ENCODE peak calls at places on chromosomes 11 and 22, in five cellular contexts. P, K, N, U and T are unnamed samples.

GRCh38 chr11:47986742-47987141 is 6.4 kb downstream of the PTPRJ start:
- DNase-seq in P (no peak), K (no peak), N (no peak), U (no peak), T (no peak)

GRCh38 chr11:17351510-17352176 is at the start of gene NCR3LG1:
- DNase-seq in P (peak), K (peak), N (peak), U (peak), T (no peak)

GRCh38 chr11:3971756-3972404 is 116.4 kb downstream of the STIM1 start:
- DNase-seq in P (peak), K (no peak), N (no peak), U (no peak), T (no peak)

GRCh38 chr11:57340228-57340627 is 2.1 kb downstream of the P2RX3 start:
- DNase-seq in P (no peak), K (no peak), N (no peak), U (no peak), T (no peak)

GRCh38 chr11:35082322-35083180 is 56.4 kb upstream of the CD44 start:
- DNase-seq in P (peak), K (peak), N (peak), U (no peak), T (no peak)

GRCh38 chr11:57560146-57560545 is 7.3 kb downstream of the UBE2L6 start:
- DNase-seq in P (no peak), K (no peak), N (no peak), U (no peak), T (no peak)

GRCh38 chr11:70572974-70573260 is 174.6 kb downstream of the CTTN start:
- DNase-seq in P (no peak), K (no peak), N (no peak), U (no peak), T (no peak)

GRCh38 chr11:46378811-46379482 is 2.5 kb upstream of the MDK start:
- DNase-seq in P (no peak), K (no peak), N (no peak), U (no peak), T (no peak)

GRCh38 chr11:16153951-16154350 is 202.4 kb downstream of the SOX6 start:
- DNase-seq in P (no peak), K (no peak), N (no peak), U (no peak), T (no peak)

GRCh38 chr11:61999141-61999975 is 31.9 kb upstream of the FTH1 start:
- DNase-seq in P (peak), K (no peak), N (no peak), U (no peak), T (no peak)

GRCh38 chr22:25413620-25414019 is 150.9 kb upstream of the GRK3 start:
- DNase-seq in P (no peak), K (no peak), N (no peak), U (no peak), T (no peak)

GRCh38 chr11:57288771-57289579 is 35.8 kb downstream of the TNKS1BP1 start:
- DNase-seq in P (peak), K (peak), N (no peak), U (no peak), T (peak)

DNA sequence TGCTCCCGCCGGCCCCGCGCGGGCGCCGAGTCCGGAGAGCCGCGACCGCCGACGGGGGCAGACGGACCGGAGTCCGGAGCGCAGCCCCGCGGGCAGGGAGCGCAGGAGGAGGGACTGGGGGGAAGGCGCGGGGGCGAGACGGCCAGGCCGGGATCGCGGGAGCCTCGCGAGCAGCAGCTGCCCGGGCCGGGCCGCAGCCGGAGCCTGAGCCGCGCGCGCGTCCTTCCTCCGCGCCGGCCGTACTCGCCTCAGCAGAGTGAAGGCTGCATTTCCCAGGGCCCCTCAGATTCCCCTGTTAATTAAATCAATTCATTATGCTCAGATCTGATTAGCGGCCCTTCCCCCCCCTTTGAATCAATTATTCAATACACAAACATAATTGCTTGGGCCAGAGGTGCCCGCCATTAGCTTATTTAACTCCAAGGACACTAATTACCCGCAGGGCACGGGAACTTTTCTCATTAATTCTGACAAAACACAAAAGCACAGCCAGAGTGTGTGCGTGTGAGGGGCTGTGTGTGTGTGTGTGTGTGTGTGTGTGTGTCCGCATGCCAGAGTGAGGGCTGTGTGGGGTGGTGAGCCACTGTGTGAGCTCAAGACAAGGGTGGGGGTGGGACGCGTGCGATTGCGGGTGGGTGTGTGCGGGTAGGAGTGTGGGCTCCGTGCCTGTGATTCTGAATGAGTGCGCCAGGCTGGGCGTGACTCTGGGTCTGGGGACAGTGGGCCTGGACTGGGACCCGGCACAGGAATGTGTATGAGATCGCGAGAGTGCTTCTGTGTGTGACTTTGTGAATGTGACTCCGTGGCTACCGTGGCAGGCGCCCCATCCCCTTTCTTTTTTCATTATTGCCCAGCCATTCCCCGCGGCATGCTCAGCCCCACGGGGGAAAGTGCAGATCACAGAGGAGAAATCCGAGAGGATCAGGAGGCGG is 5.1 kb upstream of the LMO1 start:
- DNase-seq in P (no peak), K (no peak), N (peak), U (no peak), T (no peak)
- H3K4me3 ChIP-seq in P (no peak), K (peak), N (peak), U (peak), T (no peak)

GRCh38 chr22:24157783-24158170 is 23.5 kb upstream of the SUSD2 start:
- DNase-seq in P (no peak), K (no peak), N (no peak), U (peak), T (no peak)
- H3K4me3 ChIP-seq in P (no peak), K (no peak), N (peak), U (peak), T (no peak)

GRCh38 chr11:40397141-40397540 is 1062.3 kb downstream of the LRRC4C start:
- DNase-seq in P (peak), K (no peak), N (no peak), U (no peak), T (no peak)
- H3K4me3 ChIP-seq in P (no peak), K (no peak), N (no peak), U (no peak), T (no peak)

GRCh38 chr22:19796169-19796568 is 35.6 kb downstream of the TBX1 start:
- DNase-seq in P (no peak), K (no peak), N (no peak), U (no peak), T (no peak)

GRCh38 chr22:19791894-19792293 is 31.3 kb downstream of the TBX1 start:
- DNase-seq in P (no peak), K (no peak), N (no peak), U (no peak), T (no peak)

GRCh38 chr22:19795617-19796008 is 35.0 kb downstream of the TBX1 start:
- DNase-seq in P (peak), K (no peak), N (no peak), U (no peak), T (no peak)

GRCh38 chr22:19793161-19793560 is 32.6 kb downstream of the TBX1 start:
- DNase-seq in P (no peak), K (no peak), N (no peak), U (no peak), T (no peak)

GRCh38 chr22:19793656-19794310 is 33.2 kb downstream of the TBX1 start:
- DNase-seq in P (no peak), K (no peak), N (no peak), U (no peak), T (no peak)
- H3K4me3 ChIP-seq in P (no peak), K (no peak), N (no peak), U (no peak), T (no peak)

GRCh38 chr22:37818397-37819099 is 4.6 kb upstream of the GALR3 start:
- DNase-seq in P (peak), K (peak), N (no peak), U (no peak), T (no peak)

GRCh38 chr22:37816543-37817180 is 6.5 kb upstream of the GALR3 start:
- DNase-seq in P (no peak), K (no peak), N (no peak), U (no peak), T (no peak)

GRCh38 chr22:37819100-37819433 is 4.1 kb upstream of the GALR3 start:
- DNase-seq in P (no peak), K (no peak), N (no peak), U (no peak), T (no peak)

GRCh38 chr22:37815593-37815992 is 7.6 kb upstream of the GALR3 start:
- DNase-seq in P (no peak), K (no peak), N (no peak), U (no peak), T (no peak)

DNA sequence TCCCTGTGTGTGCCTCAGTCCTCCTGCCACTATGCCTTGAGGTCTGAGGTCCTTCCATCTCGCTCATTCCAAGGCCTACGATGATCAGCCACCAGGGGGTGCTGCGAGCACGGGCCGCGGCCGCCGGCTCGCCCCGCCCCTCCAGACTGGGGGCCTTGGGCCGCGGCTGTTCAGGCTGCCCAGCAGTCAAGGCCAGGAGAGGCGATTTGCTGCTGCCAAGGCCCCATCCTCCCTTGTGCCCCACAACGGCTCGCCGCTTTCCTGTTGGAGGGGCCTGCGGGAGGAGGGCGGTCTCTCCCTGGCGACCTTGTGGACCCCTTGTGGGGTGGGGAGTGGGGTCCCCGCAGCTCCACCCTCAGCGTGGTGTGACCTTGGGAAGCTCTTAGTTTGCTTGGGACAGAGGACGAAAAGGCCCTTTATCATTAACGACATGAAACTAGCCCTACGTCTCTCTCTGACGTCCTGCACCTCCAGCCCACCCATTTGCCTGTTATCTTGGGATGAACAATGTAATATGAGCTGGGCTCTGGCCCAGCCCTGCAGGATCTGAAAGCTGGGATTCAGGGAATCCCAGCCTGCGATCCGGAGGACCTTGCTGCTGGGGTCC is 5.4 kb upstream of the GALR3 start:
- DNase-seq in P (peak), K (peak), N (peak), U (no peak), T (no peak)
- H3K4me3 ChIP-seq in P (peak), K (peak), N (peak), U (peak), T (peak)

GRCh38 chr11:44068180-44068579 is 2.1 kb downstream of the ACCS start:
- DNase-seq in P (no peak), K (no peak), N (no peak), U (no peak), T (no peak)

GRCh38 chr11:44065851-44066731 is at the start of gene ACCS:
- DNase-seq in P (peak), K (peak), N (peak), U (peak), T (peak)

GRCh38 chr11:44066732-44067131 is 662 bp downstream of the ACCS start:
- DNase-seq in P (peak), K (peak), N (no peak), U (no peak), T (peak)

GRCh38 chr11:44067266-44067665 is 1.2 kb downstream of the ACCS start:
- DNase-seq in P (no peak), K (no peak), N (no peak), U (no peak), T (no peak)

GRCh38 chr11:44065161-44065571 is 904 bp upstream of the ACCS start:
- DNase-seq in P (no peak), K (no peak), N (no peak), U (no peak), T (no peak)
- H3K4me3 ChIP-seq in P (no peak), K (no peak), N (no peak), U (peak), T (no peak)

DNA sequence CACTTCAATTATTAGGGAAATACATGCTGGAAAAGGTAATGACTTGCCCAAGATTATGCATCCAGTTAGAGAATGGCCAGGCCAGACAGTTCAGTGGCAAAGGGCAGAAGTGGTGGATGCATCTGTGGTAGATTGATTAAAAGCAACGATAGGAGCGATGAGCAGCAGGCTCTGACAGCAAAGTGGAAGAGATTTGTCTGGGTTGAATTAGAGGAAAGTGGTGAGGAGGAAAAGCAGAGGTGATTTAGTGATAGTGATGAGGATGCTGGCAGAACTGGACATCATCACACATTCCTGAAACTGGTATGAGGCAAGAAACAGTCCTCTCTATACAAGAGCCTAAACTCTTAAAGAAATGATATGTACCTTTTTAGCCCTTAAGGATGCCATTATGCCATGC is 12.5 kb downstream of the HSD17B12 start:
- DNase-seq in P (no peak), K (no peak), N (no peak), U (no peak), T (no peak)
- H3K4me3 ChIP-seq in P (no peak), K (no peak), N (no peak), U (no peak), T (no peak)

GRCh38 chr22:43885786-43886185 is 6.0 kb downstream of the PNPLA5 start:
- DNase-seq in P (no peak), K (no peak), N (no peak), U (no peak), T (no peak)
- H3K4me3 ChIP-seq in P (no peak), K (no peak), N (no peak), U (no peak), T (no peak)